ENCODE peak calls at places on chromosomes 3 and 15, in six cellular contexts. E, K, L, A, J and Y are unnamed samples.

GRCh38 chr3:94460914-94461313 is 398.1 kb downstream of the NSUN3 start:
- DNase-seq in E (no peak), A (no peak), L (no peak), J (no peak), K (no peak), Y (no peak)

GRCh38 chr3:153052096-153052460 is 109.9 kb upstream of the RAP2B start:
- DNase-seq in K (no peak), E (no peak), J (peak), L (peak), A (peak), Y (no peak)

GRCh38 chr3:13484861-13485590 is 4.9 kb downstream of the HDAC11 start:
- DNase-seq in J (peak), K (no peak), E (peak), A (no peak), L (no peak), Y (peak)

GRCh38 chr15:58854598-58854997 is 78.9 kb downstream of the SLTM start:
- DNase-seq in L (no peak), K (no peak), A (no peak), E (no peak), J (no peak), Y (no peak)

GRCh38 chr3:46282696-46283095 is 40.4 kb downstream of the CCR3 start:
- DNase-seq in A (no peak), K (no peak), L (no peak), E (no peak), J (no peak), Y (no peak)

GRCh38 chr3:148748323-148748722 is 50.6 kb downstream of the AGTR1 start:
- DNase-seq in K (no peak), A (no peak), E (no peak), L (no peak), J (no peak), Y (peak)

GRCh38 chr3:134364061-134364935 is 9.9 kb downstream of the AMOTL2 start:
- DNase-seq in J (peak), A (peak), E (no peak), K (peak), L (peak), Y (peak)

GRCh38 chr3:197298858-197299854 is 744 bp upstream of the DLG1 start:
- DNase-seq in J (peak), K (peak), A (no peak), E (no peak), L (no peak), Y (peak)

GRCh38 chr3:20310629-20311028 is 124.6 kb upstream of the SGO1 start:
- DNase-seq in E (no peak), L (no peak), J (no peak), A (no peak), K (no peak), Y (no peak)

GRCh38 chr15:81338422-81339007 is 14.6 kb upstream of the STARD5 start:
- DNase-seq in J (peak), L (peak), K (no peak), A (peak), E (no peak), Y (no peak)

GRCh38 chr3:38662544-38662943 is 13.1 kb upstream of the SCN5A start:
- DNase-seq in A (peak), K (no peak), E (no peak), L (no peak), J (peak), Y (peak)

GRCh38 chr3:187667526-187667925 is 2.7 kb downstream of the SST start:
- DNase-seq in E (no peak), L (no peak), J (no peak), A (no peak), K (no peak), Y (no peak)

GRCh38 chr3:131393868-131394267 is 12.3 kb downstream of the NUDT16 start:
- DNase-seq in L (no peak), J (no peak), A (no peak), K (no peak), E (no peak), Y (no peak)

GRCh38 chr3:70994644-70995043 is 588.9 kb downstream of the FOXP1 start:
- DNase-seq in K (no peak), L (no peak), J (no peak), A (no peak), E (no peak), Y (no peak)

GRCh38 chr15:57890351-57890750 is 175.2 kb downstream of the ALDH1A2 start:
- DNase-seq in J (peak), E (no peak), L (no peak), K (no peak), A (no peak), Y (no peak)

GRCh38 chr3:47276558-47276957 is 6.0 kb downstream of the KIF9 start:
- DNase-seq in K (no peak), A (no peak), J (no peak), E (no peak), L (no peak), Y (no peak)

GRCh38 chr3:174955513-174956001 is 96.4 kb downstream of the NAALADL2 start:
- DNase-seq in L (no peak), J (peak), K (no peak), E (no peak), A (no peak), Y (no peak)